ENCODE peak calls at places on chromosomes 13 and 19, in eight cellular contexts. S is IMR-90, D is neural progenitor cell, L is endodermal cell, F is colonic mucosa, A is GM23338, O is psoas muscle, M is MM.1S. X is an unnamed sample. For H3K4me1, the result is how much of the 10 kb centered on the place peaks cover.

GRCh38 chr13:85314686-85315085 is 484.5 kb downstream of the SLITRK6 start:
- DNase-seq in L (no peak), A (no peak), M (no peak), F (no peak), S (no peak), O (no peak), D (peak), X (no peak)

GRCh38 chr13:89852570-89852969 is 1494.9 kb upstream of the MIR17HG start:
- DNase-seq in M (no peak), D (no peak), L (no peak), S (no peak), F (no peak), O (no peak), A (no peak), X (no peak)

GRCh38 chr13:113452942-113453901 is at the start of gene ADPRHL1:
- DNase-seq in S (no peak), D (no peak), M (no peak), F (no peak), A (no peak), O (peak), L (no peak), X (no peak)

GRCh38 chr13:110442946-110443632 is 118.4 kb downstream of the RAB20 start:
- DNase-seq in A (no peak), D (no peak), S (peak), F (no peak), M (no peak), L (no peak), O (no peak), X (no peak)

GRCh38 chr19:9531933-9532332 is 6.5 kb downstream of the ZNF426 start:
- DNase-seq in A (no peak), F (no peak), S (peak), M (no peak), L (no peak), D (no peak), O (no peak), X (no peak)

GRCh38 chr19:52665047-52665446 is 26.9 kb upstream of the ZNF83 start:
- DNase-seq in M (no peak), S (no peak), A (no peak), L (no peak), D (no peak), O (no peak), F (no peak), X (no peak)

GRCh38 chr13:76799696-76800095 is 86.5 kb downstream of the KCTD12 start:
- DNase-seq in O (no peak), L (no peak), F (no peak), D (no peak), A (no peak), M (no peak), S (no peak), X (no peak)

GRCh38 chr19:15779756-15780476 is 7.5 kb upstream of the OR10H5 start:
- DNase-seq in O (peak), M (no peak), F (peak), S (no peak), A (no peak), L (no peak), D (no peak), X (peak)

GRCh38 chr19:12695997-12696365 is 450 bp downstream of the FBXW9 start:
- DNase-seq in D (no peak), A (no peak), F (no peak), M (peak), S (no peak), O (no peak), L (no peak), X (no peak)

GRCh38 chr19:19471682-19472081 is 43.7 kb downstream of the TSSK6 start:
- DNase-seq in L (no peak), O (no peak), D (no peak), A (no peak), S (no peak), F (no peak), M (no peak), X (no peak)

GRCh38 chr13:73039201-73040108 is 19.4 kb upstream of the KLF5 start:
- DNase-seq in S (no peak), D (no peak), L (peak), A (peak), F (no peak), M (no peak), O (no peak), X (no peak)

GRCh38 chr19:41616785-41617621 is 9.9 kb downstream of the CEACAM4 start:
- DNase-seq in L (peak), S (peak), A (peak), F (no peak), M (peak), O (no peak), D (peak), X (no peak)

GRCh38 chr19:4474504-4475136 is 2.5 kb downstream of the HDGFL2 start:
- DNase-seq in O (no peak), S (peak), M (no peak), D (peak), A (peak), L (peak), F (no peak), X (no peak)

GRCh38 chr19:662207-662961 is 630 bp downstream of the RNF126 start:
- DNase-seq in A (peak), M (peak), D (peak), S (peak), L (peak), O (peak), F (peak), X (no peak)

GRCh38 chr19:19261350-19262189 is 11.5 kb downstream of the TM6SF2 start:
- DNase-seq in D (peak), A (peak), S (no peak), M (no peak), L (peak), O (no peak), F (no peak), X (no peak)

GRCh38 chr13:82076421-82076820 is 1735.5 kb upstream of the SPRY2 start:
- DNase-seq in L (no peak), M (no peak), O (no peak), A (no peak), D (no peak), F (no peak), S (no peak), X (no peak)

GRCh38 chr19:21474671-21475181 is 30.7 kb upstream of the ZNF429 start:
- DNase-seq in L (peak), F (peak), D (peak), S (peak), M (no peak), A (peak), O (peak), X (peak)

GRCh38 chr13:40406405-40407138 is 259.9 kb downstream of the FOXO1 start:
- DNase-seq in F (no peak), S (peak), M (no peak), A (no peak), L (no peak), D (no peak), O (no peak), X (no peak)

GRCh38 chr19:4967738-4968461 is 1.0 kb upstream of the KDM4B start:
- DNase-seq in A (no peak), M (no peak), F (no peak), L (no peak), D (peak), O (no peak), S (no peak), X (no peak)

GRCh38 chr13:110495881-110496280 is 65.6 kb downstream of the RAB20 start:
- DNase-seq in A (no peak), O (no peak), D (no peak), L (no peak), F (no peak), M (no peak), S (no peak), X (no peak)

GRCh38 chr19:35070471-35070870 is 28.9 kb downstream of the HPN start:
- DNase-seq in S (no peak), D (no peak), L (no peak), F (no peak), A (no peak), O (no peak), M (no peak), X (no peak)

GRCh38 chr19:48933382-48933932 is at the start of gene DHDH:
- DNase-seq in O (peak), L (peak), A (peak), D (peak), M (peak), F (peak), S (peak), X (peak)

GRCh38 chr19:3494051-3494450 is 6.4 kb downstream of the DOHH start:
- DNase-seq in S (no peak), M (no peak), L (peak), F (no peak), O (no peak), D (peak), A (peak), X (no peak)

GRCh38 chr13:94416454-94417080 is 62.9 kb downstream of the DCT start:
- DNase-seq in O (no peak), M (no peak), D (peak), A (peak), L (peak), S (peak), F (no peak), X (no peak)

GRCh38 chr13:93559718-93560117 is 333.1 kb downstream of the GPC6 start:
- DNase-seq in F (no peak), M (no peak), A (no peak), O (no peak), L (no peak), S (peak), D (no peak), X (no peak)

GRCh38 chr13:31012285-31013024 is 80.0 kb downstream of the TEX26 start:
- DNase-seq in F (no peak), D (peak), L (peak), S (peak), M (no peak), A (peak), O (no peak), X (no peak)

GRCh38 chr19:42290523-42291436 is 11.2 kb upstream of the PRR19 start:
- DNase-seq in F (no peak), S (no peak), M (no peak), O (peak), D (peak), L (peak), A (peak), X (no peak)

GRCh38 chr19:19653597-19654147 is 9.8 kb downstream of the ATP13A1 start:
- DNase-seq in A (no peak), F (no peak), M (no peak), L (no peak), S (no peak), O (no peak), D (no peak), X (no peak)

GRCh38 chr13:58882556-58882955 is 1251.0 kb downstream of the PCDH17 start:
- DNase-seq in S (no peak), F (no peak), A (no peak), D (no peak), L (no peak), O (no peak), M (no peak), X (no peak)

GRCh38 chr19:38975861-38976271 is 324 bp upstream of the FBXO17 start:
- DNase-seq in D (peak), A (peak), F (peak), L (peak), M (no peak), O (no peak), S (peak), X (peak)

GRCh38 chr19:46755853-46756543 is 9.7 kb upstream of the STRN4 start:
- DNase-seq in A (no peak), L (no peak), O (no peak), S (no peak), M (no peak), F (no peak), D (no peak), X (no peak)

GRCh38 chr19:37172368-37173366 is at the start of gene ZNF585A:
- DNase-seq in L (peak), S (peak), M (peak), F (peak), A (peak), O (peak), D (peak), X (peak)

GRCh38 chr13:19634129-19634740 is 776 bp downstream of the MPHOSPH8 start:
- DNase-seq in L (peak), F (no peak), S (peak), O (no peak), M (peak), D (peak), A (peak), X (no peak)

GRCh38 chr13:64755961-64756360 is 2474.2 kb downstream of the PCDH9 start:
- DNase-seq in F (no peak), L (no peak), S (no peak), D (no peak), O (no peak), A (no peak), M (no peak), X (no peak)

GRCh38 chr19:4067396-4068057 is 828 bp upstream of the ZBTB7A start:
- DNase-seq in A (no peak), D (peak), F (peak), O (peak), S (no peak), L (no peak), M (no peak), X (no peak)

GRCh38 chr13:100627142-100627541 is 38.6 kb upstream of the GGACT start:
- DNase-seq in O (no peak), F (no peak), L (no peak), M (no peak), A (no peak), D (no peak), S (no peak), X (no peak)

GRCh38 chr13:34849406-34849805 is 92.7 kb upstream of the NBEA start:
- DNase-seq in S (no peak), A (no peak), F (no peak), M (no peak), L (no peak), D (no peak), O (no peak), X (no peak)

GRCh38 chr19:46133101-46133627 is 8.7 kb upstream of the IGFL3 start:
- DNase-seq in M (no peak), F (peak), S (peak), A (peak), D (peak), L (peak), O (no peak), X (peak)

DNA sequence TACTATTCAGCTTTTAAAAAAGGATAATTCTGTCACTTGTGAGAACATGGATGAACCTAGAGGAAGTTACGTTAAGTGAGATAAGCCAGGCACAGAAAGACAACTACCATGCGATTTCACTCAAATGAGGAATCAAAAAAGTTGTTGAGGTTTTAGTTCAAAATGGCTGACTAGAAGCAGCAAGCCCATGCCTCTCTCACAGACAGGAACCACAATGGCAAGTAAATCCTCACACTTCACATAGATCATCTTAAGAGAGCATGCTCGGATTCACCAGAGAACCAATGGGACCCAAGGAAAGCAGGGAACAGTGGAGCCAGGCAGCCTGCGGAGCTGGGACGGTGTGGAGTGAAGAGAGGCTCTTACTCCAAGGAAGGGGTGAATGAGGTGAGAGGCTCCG is 581.0 kb downstream of the UQCRFS1 start:
- DNase-seq in S (no peak), M (peak), L (no peak), D (no peak), F (no peak), A (no peak), O (no peak), X (no peak)
- H3K4me3 ChIP-seq in S (no peak), M (peak), L (no peak), D (no peak), F (no peak), A (no peak), O (no peak), X (no peak)

GRCh38 chr13:41651413-41652068 is 194.2 kb downstream of the RGCC start:
- DNase-seq in D (no peak), A (no peak), L (no peak), O (no peak), M (no peak), F (no peak), S (no peak), X (no peak)

GRCh38 chr13:41650706-41651105 is 193.4 kb downstream of the RGCC start:
- DNase-seq in S (no peak), D (no peak), L (no peak), F (no peak), M (no peak), A (no peak), O (no peak), X (no peak)

GRCh38 chr13:41655997-41656396 is 198.6 kb downstream of the RGCC start:
- DNase-seq in F (no peak), D (no peak), A (no peak), O (no peak), S (no peak), M (no peak), L (no peak), X (no peak)

GRCh38 chr13:41654800-41655199 is 197.4 kb downstream of the RGCC start:
- DNase-seq in S (no peak), O (no peak), A (no peak), M (no peak), F (no peak), D (no peak), L (no peak), X (no peak)

DNA sequence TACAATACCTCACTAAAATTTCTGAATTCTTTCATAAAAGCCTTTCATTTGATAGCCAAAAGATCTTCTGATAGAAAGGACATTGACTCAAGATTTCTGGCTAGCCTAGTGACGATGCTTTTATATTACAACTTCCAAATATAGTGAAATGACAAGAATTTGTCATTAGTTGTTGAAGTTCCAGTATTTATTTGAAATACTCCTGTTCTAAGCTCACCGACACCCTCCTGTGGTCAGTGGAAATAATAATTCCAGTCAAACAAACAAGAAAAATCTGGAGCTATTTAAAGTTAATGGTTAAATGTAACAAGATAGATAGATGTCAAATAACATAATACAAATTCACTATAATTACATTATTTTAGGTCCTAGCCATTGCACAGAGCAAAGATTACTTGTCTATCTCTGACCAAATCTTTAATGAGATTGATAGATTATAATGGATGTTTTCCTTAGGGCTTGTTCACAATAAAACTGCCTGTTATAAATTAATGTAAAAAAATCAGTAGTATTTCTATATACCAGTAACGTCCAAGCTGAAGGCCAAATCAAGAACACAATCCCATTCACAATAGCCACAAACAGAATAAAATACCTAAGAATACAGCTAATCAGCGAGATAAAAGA is 195.5 kb downstream of the RGCC start:
- DNase-seq in S (peak), L (no peak), D (peak), M (no peak), O (no peak), F (no peak), A (peak), X (no peak)
- H3K4me1 ChIP-seq in S (under half), L (under half), D (under half), M (under half), O (under half), F (under half), A (under half), X (under half)

DNA sequence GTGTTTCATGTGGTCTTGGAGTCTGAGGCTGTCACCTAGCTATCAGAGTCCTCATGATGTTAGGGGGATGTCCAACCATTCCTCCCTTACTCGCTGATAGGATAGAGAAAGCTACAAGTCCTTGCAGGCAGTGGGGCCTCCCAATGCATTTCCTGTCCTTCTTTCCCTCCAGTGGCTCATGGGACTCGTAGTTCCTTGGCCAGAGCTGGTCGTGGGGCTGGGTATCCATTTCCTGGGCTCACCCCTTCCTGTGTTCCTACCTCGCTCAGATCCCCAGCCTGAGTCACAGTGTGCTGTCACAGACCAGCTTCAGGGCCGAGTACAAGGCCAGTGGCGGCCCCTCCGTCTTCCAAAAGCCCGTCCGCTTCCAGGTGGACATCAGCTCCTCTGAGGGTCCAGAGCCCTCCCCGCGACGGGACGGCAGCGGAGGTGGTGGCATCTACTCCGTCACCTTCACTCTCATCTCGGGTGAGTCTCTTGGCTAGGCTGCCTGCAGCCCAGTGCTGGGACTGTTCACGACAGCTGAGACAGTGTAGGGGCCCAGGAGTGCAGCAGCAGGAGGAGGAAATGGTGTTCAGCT is 19.1 kb downstream of the TMEM150B start:
- DNase-seq in F (no peak), L (peak), D (no peak), M (no peak), O (peak), A (peak), S (no peak), X (no peak)
- H3K4me3 ChIP-seq in F (no peak), L (no peak), D (no peak), M (no peak), O (no peak), A (no peak), S (no peak), X (no peak)

GRCh38 chr19:17305211-17305516 is 508 bp upstream of the MRPL34 start:
- DNase-seq in S (no peak), D (no peak), A (no peak), M (no peak), L (no peak), F (no peak), O (no peak), X (no peak)
- H3K4me1 ChIP-seq in S (under half), D (under half), A (under half), M (under half), L (under half), F (under half), O (under half), X (under half)

GRCh38 chr13:29428310-29428991 is 167.0 kb downstream of the SLC7A1 start:
- DNase-seq in A (peak), M (no peak), S (no peak), O (no peak), F (no peak), L (peak), D (peak), X (peak)
- H3K4me3 ChIP-seq in A (peak), M (no peak), S (peak), O (peak), F (no peak), L (peak), D (peak), X (peak)

DNA sequence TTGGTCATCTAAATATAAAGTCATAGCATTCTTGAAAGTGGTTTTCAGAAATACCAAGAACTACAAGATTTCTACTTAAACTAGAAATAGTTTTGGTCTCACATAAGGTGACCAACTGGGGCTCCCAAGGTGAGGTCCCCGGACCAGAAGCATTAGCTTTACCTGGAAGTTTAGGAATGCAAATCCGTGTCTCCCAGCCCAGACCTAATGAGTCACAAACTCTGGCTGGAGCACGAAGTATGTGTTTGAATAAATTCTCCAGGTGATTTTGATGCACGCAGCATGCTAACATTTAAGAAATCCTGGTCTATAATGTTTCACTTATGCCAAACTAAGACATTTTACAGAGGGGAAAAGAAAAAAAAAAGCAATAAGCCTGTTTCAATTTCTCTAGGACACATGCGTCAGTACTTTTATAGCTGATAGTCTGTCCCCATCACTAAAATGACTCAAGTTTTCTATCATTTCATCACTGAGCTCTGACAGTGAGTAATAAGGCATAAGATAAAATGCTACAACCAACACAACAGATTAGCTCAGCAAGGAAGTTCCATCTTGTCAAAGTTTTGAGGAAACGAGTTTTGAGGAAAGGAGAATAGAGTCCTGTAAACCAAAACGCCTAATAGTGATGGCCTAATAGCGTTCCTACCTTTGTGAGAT is 144.9 kb downstream of the LACC1 start:
- DNase-seq in L (peak), O (no peak), M (no peak), S (no peak), A (no peak), D (no peak), F (no peak), X (no peak)
- H3K4me1 ChIP-seq in L (under half), O (under half), M (under half), S (under half), A (under half), D (under half), F (under half), X (under half)

GRCh38 chr19:14082675-14082960 is 3.0 kb downstream of the C19orf67 start:
- DNase-seq in D (no peak), S (no peak), O (no peak), A (no peak), L (no peak), F (no peak), M (no peak), X (no peak)
- H3K4me3 ChIP-seq in D (no peak), S (no peak), O (peak), A (no peak), L (no peak), F (no peak), M (no peak), X (no peak)